ENCODE peak calls at places on chromosomes 16 and 17, in four cellular contexts. Y, U, W and S are unnamed samples.

GRCh38 chr16:89422905-89423630 is 67.3 kb downstream of the ANKRD11 start:
- DNase-seq in Y (peak), U (no peak), W (peak), S (no peak)

GRCh38 chr17:45270828-45271418 is 9.0 kb upstream of the SPATA32 start:
- DNase-seq in Y (peak), U (no peak), W (no peak), S (no peak)

GRCh38 chr16:65071371-65072311 is 50.2 kb downstream of the CDH11 start:
- DNase-seq in Y (no peak), U (peak), W (peak), S (peak)

GRCh38 chr16:81448154-81449131 is 3.8 kb downstream of the CMIP start:
- DNase-seq in Y (no peak), U (no peak), W (no peak), S (no peak)

GRCh38 chr17:12512712-12513355 is 152.9 kb upstream of the MYOCD start:
- DNase-seq in Y (peak), U (no peak), W (peak), S (no peak)

GRCh38 chr17:40541873-40542561 is 23.3 kb downstream of the CCR7 start:
- DNase-seq in Y (no peak), U (no peak), W (peak), S (no peak)

GRCh38 chr16:59848314-59848713 is 1114.2 kb upstream of the GOT2 start:
- DNase-seq in Y (no peak), U (no peak), W (no peak), S (peak)

GRCh38 chr16:4944333-4945281 is 7.7 kb upstream of the PPL start:
- DNase-seq in Y (peak), U (peak), W (peak), S (no peak)

GRCh38 chr17:39404542-39405378 is 3.3 kb upstream of the FBXL20 start:
- DNase-seq in Y (peak), U (no peak), W (peak), S (no peak)